ENCODE peak calls at places on chromosomes 11 and 22, in five cellular contexts. One of them, this sample, is unnamed.

GRCh38 chr11:95042906-95043305 is 6.3 kb upstream of the KDM4F start:
- DNase-seq in HEK293T: no peak
- DNase-seq in ureter: no peak
- DNase-seq in ELF-1: no peak
- DNase-seq in NB4: no peak
- DNase-seq in this sample: no peak

GRCh38 chr22:44577391-44578114 is 79.5 kb upstream of the RTL6 start:
- DNase-seq in HEK293T: no peak
- DNase-seq in ureter: no peak
- DNase-seq in ELF-1: no peak
- DNase-seq in NB4: no peak
- DNase-seq in this sample: no peak

GRCh38 chr11:16607675-16608644 is 130.5 kb upstream of the C11orf58 start:
- DNase-seq in HEK293T: peak
- DNase-seq in ureter: peak
- DNase-seq in ELF-1: peak
- DNase-seq in NB4: no peak
- DNase-seq in this sample: peak

GRCh38 chr22:21593406-21594232 is 26.1 kb downstream of the UBE2L3 start:
- DNase-seq in HEK293T: peak
- DNase-seq in ureter: no peak
- DNase-seq in ELF-1: peak
- DNase-seq in NB4: no peak
- DNase-seq in this sample: peak

GRCh38 chr22:17095538-17095937 is 10.7 kb downstream of the IL17RA start:
- DNase-seq in HEK293T: peak
- DNase-seq in ureter: no peak
- DNase-seq in ELF-1: no peak
- DNase-seq in NB4: peak
- DNase-seq in this sample: peak

GRCh38 chr22:34623580-34623979 is 442.4 kb upstream of the ISX start:
- DNase-seq in HEK293T: no peak
- DNase-seq in ureter: no peak
- DNase-seq in ELF-1: no peak
- DNase-seq in NB4: no peak
- DNase-seq in this sample: no peak

GRCh38 chr11:68003846-68004550 is at the start of gene UNC93B1:
- DNase-seq in HEK293T: peak
- DNase-seq in ureter: peak
- DNase-seq in ELF-1: peak
- DNase-seq in NB4: peak
- DNase-seq in this sample: peak

GRCh38 chr22:36386351-36386899 is 1.3 kb downstream of the MYH9 start:
- DNase-seq in HEK293T: no peak
- DNase-seq in ureter: no peak
- DNase-seq in ELF-1: peak
- DNase-seq in NB4: peak
- DNase-seq in this sample: no peak

GRCh38 chr11:43130616-43131015 is 181.2 kb upstream of the API5 start:
- DNase-seq in HEK293T: no peak
- DNase-seq in ureter: no peak
- DNase-seq in ELF-1: peak
- DNase-seq in NB4: peak
- DNase-seq in this sample: peak

GRCh38 chr11:65776710-65777141 is 4.0 kb downstream of the AP5B1 start:
- DNase-seq in HEK293T: no peak
- DNase-seq in ureter: no peak
- DNase-seq in ELF-1: no peak
- DNase-seq in NB4: no peak
- DNase-seq in this sample: no peak

GRCh38 chr11:3003396-3004231 is 11.5 kb upstream of the NAP1L4 start:
- DNase-seq in HEK293T: no peak
- DNase-seq in ureter: no peak
- DNase-seq in ELF-1: no peak
- DNase-seq in NB4: no peak
- DNase-seq in this sample: no peak

GRCh38 chr11:108871152-108871551 is 206.3 kb downstream of the DDX10 start:
- DNase-seq in HEK293T: no peak
- DNase-seq in ureter: no peak
- DNase-seq in ELF-1: no peak
- DNase-seq in NB4: peak
- DNase-seq in this sample: peak

GRCh38 chr11:114478768-114479167 is 39.5 kb downstream of the REXO2 start:
- DNase-seq in HEK293T: no peak
- DNase-seq in ureter: no peak
- DNase-seq in ELF-1: peak
- DNase-seq in NB4: no peak
- DNase-seq in this sample: peak

GRCh38 chr22:48783821-48784266 is 1043.8 kb downstream of the BRD1 start:
- DNase-seq in HEK293T: no peak
- DNase-seq in ureter: no peak
- DNase-seq in ELF-1: no peak
- DNase-seq in NB4: no peak
- DNase-seq in this sample: no peak

GRCh38 chr11:11808992-11809583 is 32.7 kb upstream of the USP47 start:
- DNase-seq in HEK293T: no peak
- DNase-seq in ureter: no peak
- DNase-seq in ELF-1: no peak
- DNase-seq in NB4: no peak
- DNase-seq in this sample: no peak

GRCh38 chr22:43530864-43531201 is 119.0 kb downstream of the MPPED1 start:
- DNase-seq in HEK293T: no peak
- DNase-seq in ureter: no peak
- DNase-seq in ELF-1: peak
- DNase-seq in NB4: no peak
- DNase-seq in this sample: peak

GRCh38 chr11:59973097-59973496 is 9.3 kb downstream of the OOSP4A start:
- DNase-seq in HEK293T: no peak
- DNase-seq in ureter: no peak
- DNase-seq in ELF-1: no peak
- DNase-seq in NB4: no peak
- DNase-seq in this sample: peak

GRCh38 chr11:33696411-33696810 is 4.2 kb downstream of the C11orf91 start:
- DNase-seq in HEK293T: no peak
- DNase-seq in ureter: peak
- DNase-seq in ELF-1: no peak
- DNase-seq in NB4: no peak
- DNase-seq in this sample: no peak

GRCh38 chr22:50727678-50728522 is 10.1 kb upstream of the ACR start:
- DNase-seq in HEK293T: no peak
- DNase-seq in ureter: no peak
- DNase-seq in ELF-1: no peak
- DNase-seq in NB4: no peak
- DNase-seq in this sample: no peak

GRCh38 chr11:83713701-83714100 is 427.5 kb upstream of the CCDC90B start:
- DNase-seq in HEK293T: no peak
- DNase-seq in ureter: no peak
- DNase-seq in ELF-1: no peak
- DNase-seq in NB4: no peak
- DNase-seq in this sample: no peak

GRCh38 chr22:36300396-36301212 is 47.7 kb downstream of the APOL1 start:
- DNase-seq in HEK293T: no peak
- DNase-seq in ureter: no peak
- DNase-seq in ELF-1: no peak
- DNase-seq in NB4: no peak
- DNase-seq in this sample: no peak

GRCh38 chr11:102497061-102497460 is 33.5 kb downstream of the MMP7 start:
- DNase-seq in HEK293T: no peak
- DNase-seq in ureter: no peak
- DNase-seq in ELF-1: no peak
- DNase-seq in NB4: no peak
- DNase-seq in this sample: no peak

GRCh38 chr11:117940736-117941135 is 11.5 kb upstream of the TMPRSS13 start:
- DNase-seq in HEK293T: no peak
- DNase-seq in ureter: no peak
- DNase-seq in ELF-1: no peak
- DNase-seq in NB4: no peak
- DNase-seq in this sample: no peak

GRCh38 chr11:128182844-128183243 is 404.5 kb downstream of the ETS1 start:
- DNase-seq in HEK293T: no peak
- DNase-seq in ureter: no peak
- DNase-seq in ELF-1: no peak
- DNase-seq in NB4: no peak
- DNase-seq in this sample: no peak

GRCh38 chr11:117930668-117931330 is 1.6 kb upstream of the TMPRSS13 start:
- DNase-seq in HEK293T: no peak
- DNase-seq in ureter: no peak
- DNase-seq in ELF-1: no peak
- DNase-seq in NB4: no peak
- DNase-seq in this sample: no peak

GRCh38 chr11:119188067-119188466 is 2.8 kb downstream of the NHERF4 start:
- DNase-seq in HEK293T: no peak
- DNase-seq in ureter: no peak
- DNase-seq in ELF-1: no peak
- DNase-seq in NB4: no peak
- DNase-seq in this sample: no peak

GRCh38 chr11:8597182-8597581 is 3.2 kb upstream of the STK33 start:
- DNase-seq in HEK293T: no peak
- DNase-seq in ureter: no peak
- DNase-seq in ELF-1: no peak
- DNase-seq in NB4: peak
- DNase-seq in this sample: no peak

This sample was measured in GM23338.